ENCODE peak calls at places on chromosomes 1 and 21, in seven cellular contexts. Y, S, X, P, T, W and J are unnamed samples.

GRCh38 chr21:31505975-31506374 is 153.5 kb upstream of the SOD1 start:
- DNase-seq in T (no peak), P (no peak), S (no peak), Y (no peak), W (no peak), X (no peak), J (no peak)

GRCh38 chr1:59020151-59020997 is 236.5 kb upstream of the JUN start:
- DNase-seq in Y (peak), W (peak), X (peak), P (no peak), T (peak), S (peak), J (no peak)

GRCh38 chr1:225441314-225442119 is 13.7 kb upstream of the LBR start:
- DNase-seq in T (peak), W (no peak), P (no peak), X (no peak), S (peak), Y (no peak), J (no peak)

GRCh38 chr1:230120289-230120948 is 53.4 kb downstream of the GALNT2 start:
- DNase-seq in W (no peak), P (no peak), X (no peak), T (no peak), Y (peak), S (no peak), J (no peak)

GRCh38 chr21:45417951-45418300 is 13.0 kb downstream of the COL18A1 start:
- DNase-seq in S (no peak), X (no peak), W (no peak), T (no peak), Y (no peak), P (no peak), J (no peak)

GRCh38 chr1:154425172-154425571 is 20.0 kb downstream of the IL6R start:
- DNase-seq in T (no peak), P (no peak), S (no peak), Y (no peak), X (peak), W (no peak), J (no peak)

GRCh38 chr1:157969693-157970485 is 23.6 kb upstream of the KIRREL1 start:
- DNase-seq in T (peak), S (peak), P (no peak), W (peak), Y (peak), X (peak), J (peak)

GRCh38 chr1:156751724-156752481 is 428 bp upstream of the HDGF start:
- DNase-seq in T (peak), P (peak), Y (peak), X (peak), W (peak), S (peak), J (peak)

GRCh38 chr1:187027259-187027658 is 198.5 kb downstream of the PLA2G4A start:
- DNase-seq in S (no peak), W (no peak), X (no peak), T (no peak), P (no peak), Y (no peak), J (no peak)

GRCh38 chr1:206808615-206809014 is 36.3 kb upstream of the IL10 start:
- DNase-seq in T (peak), S (peak), Y (no peak), X (peak), P (no peak), W (peak), J (no peak)

GRCh38 chr1:40774266-40774998 is 9.2 kb upstream of the KCNQ4 start:
- DNase-seq in W (peak), X (no peak), T (peak), Y (no peak), S (peak), P (peak), J (peak)

GRCh38 chr1:63051886-63052285 is 268.0 kb downstream of the ATG4C start:
- DNase-seq in W (no peak), Y (no peak), T (no peak), S (no peak), X (no peak), P (no peak), J (no peak)

GRCh38 chr1:178133291-178133989 is 39.5 kb downstream of the RASAL2 start:
- DNase-seq in P (no peak), T (no peak), Y (no peak), S (no peak), X (peak), W (no peak), J (no peak)

GRCh38 chr1:205042911-205043806 is at the start of gene CNTN2:
- DNase-seq in X (no peak), T (no peak), S (no peak), Y (no peak), W (no peak), P (no peak), J (peak)

GRCh38 chr1:39183503-39184353 is 20.8 kb upstream of the MACF1 start:
- DNase-seq in S (peak), X (peak), T (peak), P (no peak), W (peak), Y (peak), J (no peak)
- TF ChIP-seq CTCF in S (peak), X (peak), T (peak), P (no peak), W (peak), Y (peak), J (peak)

GRCh38 chr21:27213328-27213727 is 246.4 kb upstream of the ADAMTS5 start:
- DNase-seq in P (no peak), Y (no peak), X (no peak), T (no peak), W (peak), S (no peak), J (no peak)
- TF ChIP-seq CTCF in P (no peak), Y (no peak), X (no peak), T (no peak), W (peak), S (no peak), J (no peak)

GRCh38 chr1:16055613-16056520 is 12.3 kb downstream of the CLCNKB start:
- DNase-seq in P (peak), Y (peak), X (peak), S (peak), W (peak), T (peak), J (peak)
- TF ChIP-seq CTCF in P (no peak), Y (peak), X (peak), S (peak), W (peak), T (peak), J (peak)

GRCh38 chr1:21319447-21320407 is 29.5 kb upstream of the ECE1 start:
- DNase-seq in T (no peak), P (no peak), X (no peak), W (no peak), S (no peak), Y (peak), J (no peak)
- TF ChIP-seq CTCF in T (no peak), P (no peak), X (no peak), W (peak), S (no peak), Y (peak), J (no peak)

GRCh38 chr1:8398677-8399076 is 80.8 kb downstream of the SLC45A1 start:
- DNase-seq in P (no peak), T (peak), Y (no peak), S (no peak), X (no peak), W (no peak), J (no peak)
- TF ChIP-seq CTCF in P (no peak), T (no peak), Y (no peak), S (no peak), X (peak), W (no peak), J (peak)

GRCh38 chr21:33390479-33390878 is 12.7 kb upstream of the IFNGR2 start:
- DNase-seq in Y (no peak), S (no peak), X (no peak), T (no peak), P (no peak), W (no peak), J (no peak)

GRCh38 chr21:33388188-33388587 is 15.0 kb upstream of the IFNGR2 start:
- DNase-seq in Y (no peak), P (no peak), X (no peak), T (no peak), S (no peak), W (no peak), J (no peak)

GRCh38 chr21:33384851-33385331 is 18.3 kb upstream of the IFNGR2 start:
- DNase-seq in W (peak), Y (no peak), S (peak), P (no peak), T (peak), X (peak), J (no peak)

GRCh38 chr21:33383056-33383888 is 19.9 kb upstream of the IFNGR2 start:
- DNase-seq in Y (peak), P (peak), X (peak), T (peak), S (peak), W (peak), J (no peak)

DNA sequence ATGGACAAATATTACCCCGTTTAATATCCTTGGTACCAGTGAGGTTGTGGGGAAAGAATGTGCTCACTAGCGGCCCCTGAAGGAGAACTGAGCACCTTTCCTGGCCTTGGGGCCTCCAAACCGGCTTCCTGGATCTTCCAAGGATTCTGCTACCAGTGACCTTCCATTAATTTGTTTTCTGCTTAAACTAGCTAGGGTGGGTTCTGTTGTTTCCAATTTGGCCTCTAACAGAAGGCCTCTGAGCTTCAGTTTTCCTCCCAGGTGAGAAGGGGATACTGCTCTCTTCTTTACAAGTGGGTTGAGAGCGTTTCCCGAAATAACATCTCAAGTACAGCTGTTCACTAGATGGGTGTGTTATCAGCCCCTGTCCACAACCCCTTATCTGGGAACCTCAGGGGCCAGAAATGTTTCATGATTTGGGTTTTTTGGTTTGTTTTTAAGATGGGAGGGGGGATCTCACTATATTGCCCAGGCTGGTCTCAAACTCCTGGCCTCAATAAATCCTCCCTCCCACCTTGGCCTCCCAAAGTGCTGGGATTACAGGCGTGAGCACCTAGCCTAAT is 16.9 kb upstream of the IFNGR2 start:
- DNase-seq in Y (no peak), S (no peak), P (no peak), T (no peak), X (no peak), W (no peak), J (no peak)
- TF ChIP-seq CTCF in Y (no peak), S (no peak), P (no peak), T (peak), X (no peak), W (peak), J (no peak)

DNA sequence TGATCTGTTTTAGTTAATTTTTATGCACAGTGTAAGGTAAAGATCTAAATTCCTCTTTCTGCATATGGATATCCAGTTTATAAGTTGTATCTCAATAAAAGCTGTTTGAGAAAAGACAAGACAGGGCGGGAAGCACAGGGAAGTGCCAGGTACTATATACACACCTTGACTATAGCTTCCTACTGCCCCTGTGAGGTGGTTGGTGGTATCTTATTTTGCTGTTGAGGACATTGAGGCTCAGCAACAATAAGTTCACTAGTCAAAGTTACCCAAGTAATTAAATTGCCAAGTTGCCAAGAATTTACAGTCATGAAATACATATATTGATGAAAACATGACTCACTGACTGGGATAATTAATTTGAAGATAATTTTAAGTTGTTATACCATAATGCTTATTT is 109.1 kb downstream of the CD247 start:
- DNase-seq in X (no peak), W (no peak), S (no peak), P (no peak), Y (no peak), T (peak), J (no peak)
- TF ChIP-seq CTCF in X (no peak), W (no peak), S (no peak), P (no peak), Y (no peak), T (peak), J (no peak)